ENCODE peak calls at places on chromosomes 4 and X, in five cellular contexts. H is NCI-H524, V is iris pigment epithelial cell, L is transverse colon, M is DMS79. Q is an unnamed sample.

GRCh38 chr4:81084624-81085023 is 54.1 kb downstream of the BMP3 start:
- DNase-seq in M (no peak), L (no peak), H (peak), V (peak), Q (no peak)

GRCh38 chr4:107747748-107748486 is 27.9 kb upstream of the PAPSS1 start:
- DNase-seq in L (no peak), H (peak), M (no peak), V (no peak), Q (no peak)

GRCh38 chr4:13966241-13967195 is 339.0 kb upstream of the BOD1L1 start:
- DNase-seq in V (peak), L (no peak), M (no peak), H (no peak), Q (peak)

GRCh38 chr4:123517971-123518370 is 121.4 kb downstream of the SPRY1 start:
- DNase-seq in V (peak), L (no peak), H (no peak), M (no peak), Q (no peak)

GRCh38 chrX:43688586-43688985 is 32.5 kb downstream of the MAOA start:
- DNase-seq in M (no peak), V (no peak), L (no peak), H (no peak), Q (no peak)

GRCh38 chr4:45072981-45073380 is 346.6 kb upstream of the GNPDA2 start:
- DNase-seq in M (no peak), H (no peak), V (no peak), L (no peak), Q (no peak)

GRCh38 chrX:154511761-154512160 is 4.3 kb downstream of the FAM3A start:
- DNase-seq in M (no peak), V (no peak), L (no peak), H (no peak), Q (no peak)

GRCh38 chr4:113478032-113478431 is 283.5 kb downstream of the CAMK2D start:
- DNase-seq in M (no peak), H (no peak), V (no peak), L (no peak), Q (no peak)

GRCh38 chr4:835148-836002 is 9.4 kb upstream of the CPLX1 start:
- DNase-seq in M (peak), V (no peak), L (peak), H (no peak), Q (no peak)

Q was measured in RWPE1.